ENCODE peak calls at places on chromosomes 1 and 21, in eight cellular contexts. K is fibroblast of the aortic adventitia, M is dorsolateral prefrontal cortex, D is left ventricle myocardium inferior, S is NB4, T is PC-3, X is GM12865, Q is neural progenitor cell. A is an unnamed sample.

GRCh38 chr1:63691672-63692425 is 82.0 kb upstream of the ROR1 start:
- DNase-seq in K (peak), M (no peak), D (no peak), S (peak), T (peak), X (peak), Q (peak), A (peak)

GRCh38 chr1:185229981-185230380 is 73.0 kb downstream of the SWT1 start:
- DNase-seq in K (no peak), M (no peak), D (no peak), S (no peak), T (no peak), X (no peak), Q (no peak), A (no peak)

GRCh38 chr1:115179397-115179835 is 90.1 kb upstream of the TSPAN2 start:
- DNase-seq in K (peak), M (no peak), D (peak), S (peak), T (peak), X (peak), Q (no peak), A (peak)

GRCh38 chr1:63877816-63878215 is 104.0 kb downstream of the ROR1 start:
- DNase-seq in K (peak), M (no peak), D (no peak), S (no peak), T (peak), X (no peak), Q (no peak), A (peak)

GRCh38 chr1:77316006-77316405 is 34.2 kb downstream of the AK5 start:
- DNase-seq in K (no peak), M (no peak), D (no peak), S (no peak), T (no peak), X (no peak), Q (no peak), A (peak)

GRCh38 chr1:10514490-10515235 is 39.9 kb downstream of the PEX14 start:
- DNase-seq in K (peak), M (no peak), D (no peak), S (peak), T (peak), X (peak), Q (peak), A (peak)

GRCh38 chr21:15430577-15430976 is 299.2 kb upstream of the USP25 start:
- DNase-seq in K (peak), M (no peak), D (no peak), S (no peak), T (no peak), X (no peak), Q (no peak), A (peak)

GRCh38 chr1:48793863-48794262 is 17.2 kb upstream of the BEND5 start:
- DNase-seq in K (no peak), M (no peak), D (no peak), S (peak), T (no peak), X (peak), Q (no peak), A (no peak)

GRCh38 chr1:74517599-74518051 is 5.2 kb upstream of the LRRC53 start:
- DNase-seq in K (no peak), M (no peak), D (no peak), S (no peak), T (no peak), X (peak), Q (no peak), A (no peak)

GRCh38 chr1:46818591-46818990 is 19.7 kb downstream of the CYP4B1 start:
- DNase-seq in K (no peak), M (no peak), D (no peak), S (no peak), T (no peak), X (no peak), Q (no peak), A (no peak)

GRCh38 chr1:119885903-119886783 is 10.2 kb downstream of the ADAM30 start:
- DNase-seq in K (peak), M (no peak), D (peak), S (peak), T (peak), X (peak), Q (peak), A (peak)

GRCh38 chr1:21334214-21335087 is 44.2 kb upstream of the ECE1 start:
- DNase-seq in K (peak), M (peak), D (peak), S (peak), T (peak), X (peak), Q (peak), A (peak)

GRCh38 chr1:34690269-34690668 is 64.6 kb upstream of the GJB5 start:
- DNase-seq in K (no peak), M (no peak), D (no peak), S (no peak), T (peak), X (no peak), Q (no peak), A (no peak)

GRCh38 chr1:241096982-241097381 is 260.0 kb downstream of the RGS7 start:
- DNase-seq in K (no peak), M (no peak), D (no peak), S (no peak), T (no peak), X (no peak), Q (peak), A (no peak)

GRCh38 chr21:44428281-44428942 is 26.9 kb upstream of the LRRC3 start:
- DNase-seq in K (no peak), M (no peak), D (no peak), S (peak), T (peak), X (peak), Q (no peak), A (no peak)

GRCh38 chr1:45146833-45147232 is 59.6 kb downstream of the ZSWIM5 start:
- DNase-seq in K (no peak), M (no peak), D (no peak), S (no peak), T (no peak), X (no peak), Q (no peak), A (no peak)

GRCh38 chr1:157091668-157092273 is 7.8 kb downstream of the ETV3L start:
- DNase-seq in K (no peak), M (no peak), D (no peak), S (no peak), T (no peak), X (no peak), Q (no peak), A (no peak)

GRCh38 chr1:78831731-78832360 is 174.7 kb downstream of the ADGRL4 start:
- DNase-seq in K (peak), M (no peak), D (no peak), S (no peak), T (peak), X (no peak), Q (no peak), A (peak)

GRCh38 chr1:46180082-46180616 is 3.9 kb upstream of the P3R3URF start:
- DNase-seq in K (no peak), M (peak), D (no peak), S (peak), T (peak), X (peak), Q (peak), A (no peak)

GRCh38 chr1:183234660-183235476 is 48.8 kb downstream of the LAMC2 start:
- DNase-seq in K (peak), M (no peak), D (peak), S (peak), T (peak), X (no peak), Q (peak), A (peak)

GRCh38 chr1:70204139-70204538 is 1.2 kb downstream of the LRRC40 start:
- DNase-seq in K (no peak), M (no peak), D (no peak), S (no peak), T (no peak), X (no peak), Q (no peak), A (no peak)

GRCh38 chr1:211420845-211421454 is 71.0 kb downstream of the RD3 start:
- DNase-seq in K (peak), M (no peak), D (no peak), S (no peak), T (no peak), X (no peak), Q (no peak), A (no peak)

GRCh38 chr1:33093004-33093403 is 12.1 kb downstream of the AZIN2 start:
- DNase-seq in K (no peak), M (no peak), D (no peak), S (no peak), T (no peak), X (no peak), Q (peak), A (no peak)

GRCh38 chr1:184629261-184629660 is 125.4 kb downstream of the EDEM3 start:
- DNase-seq in K (no peak), M (no peak), D (no peak), S (no peak), T (no peak), X (no peak), Q (no peak), A (no peak)

GRCh38 chr1:17924578-17924977 is 169.4 kb downstream of the ACTL8 start:
- DNase-seq in K (no peak), M (no peak), D (no peak), S (no peak), T (no peak), X (no peak), Q (no peak), A (no peak)

GRCh38 chr1:75707191-75707590 is 17.3 kb upstream of the ACADM start:
- DNase-seq in K (no peak), M (no peak), D (no peak), S (no peak), T (peak), X (no peak), Q (no peak), A (no peak)

GRCh38 chr1:198681831-198682756 is 43.3 kb downstream of the PTPRC start:
- DNase-seq in K (peak), M (no peak), D (no peak), S (peak), T (peak), X (peak), Q (peak), A (peak)

GRCh38 chr21:41631564-41632461 is 123.9 kb upstream of the TMPRSS2 start:
- DNase-seq in K (peak), M (no peak), D (no peak), S (no peak), T (peak), X (no peak), Q (no peak), A (peak)

GRCh38 chr1:95742591-95743089 is 508.6 kb downstream of the RWDD3 start:
- DNase-seq in K (peak), M (no peak), D (peak), S (peak), T (peak), X (peak), Q (peak), A (peak)

GRCh38 chr21:15729674-15730483 is at the start of gene USP25:
- DNase-seq in K (peak), M (peak), D (peak), S (peak), T (peak), X (peak), Q (peak), A (peak)

GRCh38 chr1:27153549-27153886 is 1.4 kb downstream of the SLC9A1 start:
- DNase-seq in K (no peak), M (no peak), D (no peak), S (peak), T (no peak), X (no peak), Q (no peak), A (no peak)

GRCh38 chr1:83029916-83030315 is 969.0 kb downstream of the TTLL7 start:
- DNase-seq in K (no peak), M (no peak), D (no peak), S (no peak), T (no peak), X (no peak), Q (no peak), A (peak)

GRCh38 chr21:42395910-42396625 is at the start of gene TMPRSS3:
- DNase-seq in K (no peak), M (no peak), D (no peak), S (no peak), T (no peak), X (no peak), Q (no peak), A (no peak)

GRCh38 chr1:35539824-35540261 is 17.4 kb downstream of the KIAA0319L start:
- DNase-seq in K (peak), M (no peak), D (no peak), S (peak), T (no peak), X (peak), Q (no peak), A (peak)

GRCh38 chr1:86714159-86714558 is 9.8 kb downstream of the SH3GLB1 start:
- DNase-seq in K (peak), M (no peak), D (no peak), S (peak), T (no peak), X (no peak), Q (no peak), A (peak)

GRCh38 chr1:9676815-9677393 is 25.4 kb downstream of the PIK3CD start:
- DNase-seq in K (no peak), M (no peak), D (no peak), S (no peak), T (no peak), X (no peak), Q (no peak), A (peak)

GRCh38 chr1:35278886-35279554 is 10.5 kb downstream of the ZMYM4 start:
- DNase-seq in K (no peak), M (no peak), D (no peak), S (peak), T (no peak), X (no peak), Q (no peak), A (peak)

GRCh38 chr1:225944951-225945350 is 3.9 kb upstream of the LEFTY2 start:
- DNase-seq in K (no peak), M (no peak), D (no peak), S (peak), T (no peak), X (peak), Q (no peak), A (no peak)
- H3K4me3 ChIP-seq in K (no peak), M (no peak), D (no peak), S (no peak), T (no peak), X (no peak), Q (no peak), A (no peak)

DNA sequence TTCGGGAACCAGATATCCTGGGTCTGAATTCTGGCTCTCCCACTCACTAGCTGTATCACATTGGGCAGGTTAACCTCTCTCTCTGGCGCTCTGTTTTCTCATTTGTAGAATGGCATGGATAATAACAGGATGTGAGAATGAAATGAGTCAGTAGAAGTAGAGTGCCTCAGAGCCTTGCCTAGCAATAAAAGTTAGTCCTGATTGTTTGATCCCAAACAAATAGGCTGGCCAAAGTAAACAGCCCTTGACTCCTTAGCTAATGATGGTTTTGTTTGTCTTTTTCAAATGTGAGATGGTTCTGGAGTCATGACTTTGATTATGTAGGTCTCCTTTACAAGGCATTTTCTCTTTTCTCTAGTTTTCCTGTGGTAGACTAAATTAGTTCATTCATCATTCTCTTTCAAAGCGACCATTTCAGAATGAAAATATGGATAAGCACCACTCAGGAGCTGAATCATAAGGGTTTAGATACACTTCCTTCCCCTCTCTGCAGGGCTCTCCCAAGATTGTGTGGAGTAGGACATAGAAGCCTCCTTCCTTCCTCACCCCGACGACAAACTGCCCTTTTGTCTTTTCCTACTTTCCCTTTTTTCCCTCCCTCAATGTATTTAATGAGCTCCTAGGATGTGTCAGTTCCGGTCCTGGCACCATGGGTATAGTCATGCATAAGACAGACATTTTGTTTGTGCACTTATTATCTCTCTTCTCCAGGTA is 23.1 kb downstream of the KIAA0040 start:
- DNase-seq in K (peak), M (no peak), D (no peak), S (no peak), T (peak), X (no peak), Q (no peak), A (peak)
- TF ChIP-seq CTCF in K (no peak), M (no peak), D (no peak), S (no peak), T (no peak), X (no peak), Q (no peak), A (no peak)

DNA sequence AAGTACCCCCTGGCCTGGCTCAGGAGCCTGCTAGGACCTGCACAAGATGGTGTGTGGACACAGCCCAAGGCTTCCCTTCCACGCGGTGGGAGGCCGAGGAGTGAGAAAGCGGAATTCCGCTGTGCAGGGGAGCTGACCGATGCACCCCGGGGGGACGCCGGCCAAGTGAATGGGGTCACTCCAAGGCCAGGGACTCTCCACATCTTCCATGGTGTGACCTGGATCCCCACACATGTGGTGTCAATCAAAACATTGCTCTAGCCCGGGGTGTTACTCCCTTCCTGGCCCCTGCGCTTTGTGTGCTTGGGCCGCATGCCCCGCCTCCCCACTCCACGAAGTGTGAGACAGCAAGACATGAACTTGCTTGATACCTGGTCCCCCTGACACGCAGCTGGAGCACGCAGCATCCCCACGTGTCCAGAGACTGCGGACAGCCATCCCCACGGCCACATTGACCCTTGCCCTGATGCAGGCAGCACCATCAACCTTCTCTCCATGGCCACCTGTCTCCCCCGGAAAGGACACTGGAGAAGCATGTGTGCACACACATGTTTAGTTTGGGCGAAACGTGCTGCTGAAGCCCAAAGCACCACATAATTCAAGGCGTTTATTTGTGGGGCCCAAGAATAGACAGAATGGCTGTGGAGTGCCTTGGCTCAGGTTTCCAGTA is 171.5 kb downstream of the HUNK start:
- DNase-seq in K (no peak), M (no peak), D (no peak), S (no peak), T (no peak), X (no peak), Q (no peak), A (no peak)
- H3K4me3 ChIP-seq in K (no peak), M (no peak), D (no peak), S (no peak), T (no peak), X (no peak), Q (no peak), A (no peak)

DNA sequence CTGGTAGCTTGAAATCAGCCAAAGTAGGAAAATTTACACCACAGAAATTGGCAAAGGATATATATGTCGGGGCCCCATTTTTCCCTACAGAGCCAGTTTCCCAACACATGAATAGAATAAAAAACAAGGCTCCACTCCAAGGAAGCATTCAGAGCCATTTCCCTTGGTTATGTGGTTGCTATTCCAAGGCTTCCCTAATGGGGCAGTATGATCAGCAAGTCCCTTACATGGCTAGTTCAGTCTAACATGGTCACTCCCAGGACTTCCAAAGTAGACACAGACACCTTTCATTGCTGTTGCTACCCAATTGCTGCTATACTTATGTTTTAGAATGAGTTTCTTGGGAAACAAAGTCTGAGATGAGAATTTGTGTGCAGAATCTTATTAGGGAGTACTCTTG is 93.1 kb downstream of the C21orf91 start:
- DNase-seq in K (no peak), M (no peak), D (no peak), S (peak), T (peak), X (no peak), Q (peak), A (peak)
- TF ChIP-seq CTCF in K (no peak), M (no peak), D (no peak), S (no peak), T (peak), X (no peak), Q (peak), A (peak)

DNA sequence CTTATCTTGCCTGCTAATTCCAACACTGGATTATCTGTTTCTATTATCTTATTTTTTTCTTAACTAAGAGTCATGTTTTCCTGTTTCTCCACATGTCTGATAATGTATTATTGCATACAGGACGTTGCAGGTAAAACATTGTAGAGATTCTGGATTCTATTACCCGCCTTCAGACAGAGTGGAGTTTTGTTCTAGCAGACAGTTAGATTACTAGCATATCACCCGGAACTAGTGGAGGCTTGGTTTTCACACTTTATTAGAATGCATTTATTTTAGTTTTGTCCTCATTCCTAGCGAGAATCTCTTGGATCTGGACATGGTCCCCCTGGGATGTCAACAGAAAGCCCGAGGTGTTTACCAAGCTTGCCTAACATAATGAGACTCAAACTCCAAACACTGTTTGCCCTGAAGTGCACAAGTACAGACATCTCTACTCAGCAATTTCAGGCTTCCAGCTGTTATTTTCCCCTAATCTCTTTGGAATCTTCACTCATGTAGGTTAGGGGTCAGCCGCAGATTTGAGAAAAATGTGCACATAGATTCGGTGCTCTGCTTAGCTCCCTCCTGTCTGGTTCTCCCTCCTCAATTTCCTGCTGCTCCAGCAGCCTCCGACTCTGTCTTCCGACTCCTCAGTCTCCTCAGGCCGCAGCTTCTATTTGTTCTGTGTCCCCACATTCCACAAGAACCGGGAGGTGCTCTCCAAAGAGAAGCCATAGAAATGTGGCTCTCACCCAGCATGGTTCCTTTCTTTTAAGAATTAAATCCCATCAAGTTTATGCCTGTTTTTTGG is 36.8 kb upstream of the PTPRF start:
- DNase-seq in K (peak), M (no peak), D (no peak), S (no peak), T (no peak), X (no peak), Q (peak), A (no peak)
- H3K4me3 ChIP-seq in K (no peak), M (no peak), D (no peak), S (no peak), T (no peak), X (no peak), Q (no peak), A (no peak)

DNA sequence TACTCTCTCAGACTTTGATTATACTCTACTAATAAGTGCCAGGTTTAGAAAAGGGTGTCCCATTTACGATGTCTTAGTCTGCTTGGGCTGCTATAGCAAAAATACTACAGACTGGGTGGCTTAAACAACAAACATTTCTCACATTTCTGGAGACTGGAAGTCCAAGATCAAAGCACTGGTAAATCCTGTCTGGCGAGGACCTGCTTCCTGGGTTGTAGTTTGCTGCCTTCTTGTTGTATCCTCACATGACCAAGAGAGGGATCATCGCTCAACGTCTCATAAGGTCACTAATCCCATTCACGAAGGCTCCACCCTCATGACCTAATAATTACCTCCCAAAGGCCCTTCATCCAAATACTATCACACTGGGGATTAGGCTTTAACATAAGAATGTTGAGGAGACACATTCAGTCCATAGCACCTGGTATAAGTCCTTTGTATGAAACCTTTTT is 12.0 kb downstream of the PRDX6 start:
- DNase-seq in K (peak), M (no peak), D (no peak), S (peak), T (peak), X (no peak), Q (peak), A (peak)
- TF ChIP-seq CTCF in K (no peak), M (no peak), D (no peak), S (no peak), T (peak), X (no peak), Q (peak), A (no peak)